ENCODE peak calls at places on chromosomes 4 and X, in six cellular contexts. One of them, this sample, is unnamed.

GRCh38 chr4:173288296-173288695 is 45.9 kb downstream of the HMGB2 start:
- DNase-seq in A549: peak; percentile 5
- DNase-seq in CD8-positive, alpha-beta T cell: peak; percentile 76
- DNase-seq in cardiac fibroblast: peak; percentile 85
- DNase-seq in fibroblast of villous mesenchyme: peak; percentile 75
- DNase-seq in WERI-Rb-1: peak; percentile 80
- DNase-seq in this sample: peak; percentile 72

GRCh38 chrX:114905251-114905650 is 112.2 kb downstream of the IL13RA2 start:
- DNase-seq in WERI-Rb-1: no peak
- DNase-seq in A549: no peak
- DNase-seq in CD8-positive, alpha-beta T cell: no peak
- DNase-seq in cardiac fibroblast: peak; percentile 3
- DNase-seq in fibroblast of villous mesenchyme: no peak
- DNase-seq in this sample: no peak

GRCh38 chr4:102076622-102077021 is 268.7 kb downstream of the SLC39A8 start:
- DNase-seq in A549: no peak
- DNase-seq in fibroblast of villous mesenchyme: peak; percentile 0
- DNase-seq in WERI-Rb-1: no peak
- DNase-seq in cardiac fibroblast: no peak
- DNase-seq in CD8-positive, alpha-beta T cell: no peak
- DNase-seq in this sample: no peak

GRCh38 chr4:24999392-25000104 is 31.2 kb downstream of the LGI2 start:
- DNase-seq in cardiac fibroblast: no peak
- DNase-seq in WERI-Rb-1: no peak
- DNase-seq in A549: no peak
- DNase-seq in fibroblast of villous mesenchyme: peak; percentile 26
- DNase-seq in CD8-positive, alpha-beta T cell: no peak
- DNase-seq in this sample: no peak

GRCh38 chr4:140252144-140252741 is 98.3 kb upstream of the MAML3 start:
- DNase-seq in fibroblast of villous mesenchyme: no peak
- DNase-seq in CD8-positive, alpha-beta T cell: peak; percentile 10
- DNase-seq in WERI-Rb-1: peak; percentile 93
- DNase-seq in A549: peak; percentile 21
- DNase-seq in cardiac fibroblast: no peak
- DNase-seq in this sample: no peak

GRCh38 chrX:110965409-110965808 is 130.6 kb upstream of the PAK3 start:
- DNase-seq in fibroblast of villous mesenchyme: peak; percentile 23
- DNase-seq in WERI-Rb-1: no peak
- DNase-seq in CD8-positive, alpha-beta T cell: no peak
- DNase-seq in A549: no peak
- DNase-seq in cardiac fibroblast: no peak
- DNase-seq in this sample: peak; percentile 38

GRCh38 chr4:70734168-70734954 is 12.6 kb downstream of the RUFY3 start:
- DNase-seq in CD8-positive, alpha-beta T cell: peak; percentile 19
- DNase-seq in cardiac fibroblast: peak; percentile 62
- DNase-seq in WERI-Rb-1: no peak
- DNase-seq in fibroblast of villous mesenchyme: peak; percentile 69
- DNase-seq in A549: no peak
- DNase-seq in this sample: peak; percentile 55

GRCh38 chr4:48247878-48248558 is 21.6 kb downstream of the TEC start:
- DNase-seq in cardiac fibroblast: no peak
- DNase-seq in A549: no peak
- DNase-seq in CD8-positive, alpha-beta T cell: no peak
- DNase-seq in WERI-Rb-1: no peak
- DNase-seq in fibroblast of villous mesenchyme: no peak
- DNase-seq in this sample: no peak

GRCh38 chr4:72326692-72327632 is 242.1 kb downstream of the ADAMTS3 start:
- DNase-seq in cardiac fibroblast: peak; percentile 64
- DNase-seq in fibroblast of villous mesenchyme: peak; percentile 36
- DNase-seq in A549: peak; percentile 2
- DNase-seq in CD8-positive, alpha-beta T cell: no peak
- DNase-seq in WERI-Rb-1: peak; percentile 10
- DNase-seq in this sample: peak; percentile 57

GRCh38 chr4:83212041-83212851 is 72.4 kb downstream of the COQ2 start:
- DNase-seq in fibroblast of villous mesenchyme: no peak
- DNase-seq in WERI-Rb-1: no peak
- DNase-seq in CD8-positive, alpha-beta T cell: peak; percentile 58
- DNase-seq in cardiac fibroblast: no peak
- DNase-seq in A549: no peak
- DNase-seq in this sample: no peak

GRCh38 chr4:185165605-185166063 is 22.6 kb downstream of the SLC25A4 start:
- DNase-seq in cardiac fibroblast: peak; percentile 40
- DNase-seq in fibroblast of villous mesenchyme: peak; percentile 95
- DNase-seq in CD8-positive, alpha-beta T cell: peak; percentile 7
- DNase-seq in WERI-Rb-1: no peak
- DNase-seq in A549: no peak
- DNase-seq in this sample: peak; percentile 88

GRCh38 chr4:22190855-22191254 is 242.3 kb upstream of the KCNIP4 start:
- DNase-seq in fibroblast of villous mesenchyme: peak; percentile 15
- DNase-seq in A549: no peak
- DNase-seq in WERI-Rb-1: no peak
- DNase-seq in cardiac fibroblast: peak; percentile 67
- DNase-seq in CD8-positive, alpha-beta T cell: no peak
- DNase-seq in this sample: peak; percentile 93

GRCh38 chrX:46228389-46228788 is 316.8 kb downstream of the ZNF674 start:
- DNase-seq in CD8-positive, alpha-beta T cell: no peak
- DNase-seq in fibroblast of villous mesenchyme: no peak
- DNase-seq in cardiac fibroblast: no peak
- DNase-seq in A549: no peak
- DNase-seq in WERI-Rb-1: no peak
- DNase-seq in this sample: no peak

GRCh38 chr4:123361195-123361861 is 35.3 kb upstream of the SPRY1 start:
- DNase-seq in fibroblast of villous mesenchyme: peak; percentile 89
- DNase-seq in WERI-Rb-1: no peak
- DNase-seq in cardiac fibroblast: peak; percentile 93
- DNase-seq in A549: no peak
- DNase-seq in CD8-positive, alpha-beta T cell: no peak
- DNase-seq in this sample: peak; percentile 94

GRCh38 chr4:87851955-87852354 is 19.2 kb downstream of the MEPE start:
- DNase-seq in cardiac fibroblast: no peak
- DNase-seq in fibroblast of villous mesenchyme: no peak
- DNase-seq in A549: no peak
- DNase-seq in WERI-Rb-1: no peak
- DNase-seq in CD8-positive, alpha-beta T cell: no peak
- DNase-seq in this sample: no peak

GRCh38 chrX:153829549-153829798 is 870 bp downstream of the PDZD4 start:
- DNase-seq in CD8-positive, alpha-beta T cell: no peak
- DNase-seq in cardiac fibroblast: no peak
- DNase-seq in fibroblast of villous mesenchyme: no peak
- DNase-seq in WERI-Rb-1: no peak
- DNase-seq in A549: no peak
- DNase-seq in this sample: no peak

GRCh38 chr4:24646777-24647460 is 62.6 kb upstream of the DHX15 start:
- DNase-seq in CD8-positive, alpha-beta T cell: no peak
- DNase-seq in A549: no peak
- DNase-seq in cardiac fibroblast: peak; percentile 46
- DNase-seq in fibroblast of villous mesenchyme: no peak
- DNase-seq in WERI-Rb-1: no peak
- DNase-seq in this sample: peak; percentile 10

GRCh38 chrX:130075768-130076167 is 34.5 kb downstream of the ELF4 start:
- DNase-seq in A549: no peak
- DNase-seq in cardiac fibroblast: no peak
- DNase-seq in WERI-Rb-1: no peak
- DNase-seq in CD8-positive, alpha-beta T cell: no peak
- DNase-seq in fibroblast of villous mesenchyme: no peak
- DNase-seq in this sample: no peak

GRCh38 chr4:7187297-7187592 is 5.1 kb upstream of the SORCS2 start:
- DNase-seq in WERI-Rb-1: peak; percentile 56
- DNase-seq in CD8-positive, alpha-beta T cell: no peak
- DNase-seq in A549: no peak
- DNase-seq in fibroblast of villous mesenchyme: no peak
- DNase-seq in cardiac fibroblast: no peak
- DNase-seq in this sample: no peak

GRCh38 chrX:20461576-20461975 is 194.9 kb upstream of the RPS6KA3 start:
- DNase-seq in CD8-positive, alpha-beta T cell: no peak
- DNase-seq in WERI-Rb-1: no peak
- DNase-seq in A549: no peak
- DNase-seq in fibroblast of villous mesenchyme: no peak
- DNase-seq in cardiac fibroblast: peak; percentile 22
- DNase-seq in this sample: peak; percentile 71

DNA sequence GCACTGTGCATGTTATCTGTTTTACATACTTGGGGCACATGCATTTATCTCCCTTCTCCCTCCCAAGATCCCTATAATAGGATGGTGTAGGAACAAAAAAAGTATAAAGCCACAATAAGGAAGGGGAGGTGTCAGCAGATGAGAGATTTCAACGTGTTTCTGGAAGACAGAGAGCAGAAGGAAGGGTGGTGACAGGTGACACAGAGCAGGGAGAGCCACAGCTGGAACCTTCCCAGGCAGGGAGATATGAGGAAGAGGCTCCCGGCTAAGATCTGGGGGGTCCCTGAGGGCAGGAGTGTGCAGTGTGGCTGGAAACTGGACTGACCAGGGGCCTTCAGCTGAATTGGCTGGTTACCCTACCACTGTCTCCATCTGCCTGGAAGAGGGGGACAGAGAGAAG is 107.4 kb downstream of the BCOR start:
- DNase-seq in fibroblast of villous mesenchyme: no peak
- DNase-seq in WERI-Rb-1: no peak
- DNase-seq in A549: no peak
- DNase-seq in CD8-positive, alpha-beta T cell: no peak
- DNase-seq in cardiac fibroblast: no peak
- DNase-seq in this sample: no peak
- H3K4me3 ChIP-seq in fibroblast of villous mesenchyme: no peak overlapping the region
- H3K4me3 ChIP-seq in WERI-Rb-1: no peak overlapping the region
- H3K4me3 ChIP-seq in A549: no peak overlapping the region
- H3K4me3 ChIP-seq in CD8-positive, alpha-beta T cell: no peak overlapping the region
- H3K4me3 ChIP-seq in cardiac fibroblast: no peak overlapping the region
- H3K4me3 ChIP-seq in this sample: no peak overlapping the region

DNA sequence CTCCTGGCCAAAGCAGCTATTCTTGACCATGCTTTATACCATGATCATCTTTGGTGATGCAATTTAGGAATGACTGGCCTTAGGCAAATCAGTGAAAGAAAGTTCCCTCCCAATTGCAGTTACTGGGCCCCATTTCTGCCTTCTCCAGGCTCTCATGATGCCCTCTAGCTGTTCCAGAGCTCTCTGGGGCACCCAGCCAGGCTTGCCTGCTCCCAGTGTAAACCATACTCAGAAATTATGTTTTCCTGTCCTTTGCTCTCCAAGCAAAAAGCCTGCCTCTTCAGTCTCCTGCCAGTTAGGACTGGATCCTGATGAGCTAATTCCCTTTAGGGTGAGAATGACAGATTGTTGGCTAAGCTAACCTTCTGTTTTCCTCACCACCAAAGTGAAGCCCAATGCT is 85.3 kb upstream of the RBPJ start:
- DNase-seq in A549: no peak
- DNase-seq in CD8-positive, alpha-beta T cell: no peak
- DNase-seq in WERI-Rb-1: peak; percentile 58
- DNase-seq in fibroblast of villous mesenchyme: peak; percentile 62
- DNase-seq in cardiac fibroblast: peak; percentile 69
- DNase-seq in this sample: peak; percentile 80
- TF ChIP-seq CTCF in A549: no peak
- TF ChIP-seq CTCF in CD8-positive, alpha-beta T cell: no peak
- TF ChIP-seq CTCF in WERI-Rb-1: peak; percentile 5
- TF ChIP-seq CTCF in fibroblast of villous mesenchyme: no peak
- TF ChIP-seq CTCF in cardiac fibroblast: no peak
- TF ChIP-seq CTCF in this sample: peak; percentile 20

DNA sequence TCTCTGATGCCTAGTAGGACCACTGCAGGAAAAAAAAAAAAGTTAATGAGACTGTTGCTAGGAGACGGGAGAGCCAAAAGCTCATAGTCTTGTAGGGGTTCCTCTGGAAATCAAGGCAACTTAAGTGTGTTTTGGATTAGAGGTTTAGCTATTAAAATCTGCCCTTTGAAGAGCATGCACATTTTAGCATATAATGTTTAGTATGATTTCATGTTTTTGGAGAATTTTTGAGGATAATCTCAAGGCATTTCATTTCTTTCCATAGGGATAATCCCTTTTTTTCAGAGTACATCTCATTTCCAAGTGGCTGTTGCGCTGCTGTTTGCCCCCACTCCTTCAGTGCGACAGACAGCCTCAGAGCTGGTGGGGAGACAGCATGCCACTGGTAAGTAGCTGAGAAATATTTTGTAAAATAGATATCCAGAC is at the start of gene LINC00632:
- DNase-seq in fibroblast of villous mesenchyme: no peak
- DNase-seq in WERI-Rb-1: no peak
- DNase-seq in cardiac fibroblast: no peak
- DNase-seq in A549: no peak
- DNase-seq in CD8-positive, alpha-beta T cell: no peak
- DNase-seq in this sample: no peak
- H3K4me3 ChIP-seq in fibroblast of villous mesenchyme: no peak within 1 kb of the TSS
- H3K4me3 ChIP-seq in WERI-Rb-1: no peak within 1 kb of the TSS
- H3K4me3 ChIP-seq in cardiac fibroblast: no peak within 1 kb of the TSS
- H3K4me3 ChIP-seq in A549: no peak within 1 kb of the TSS
- H3K4me3 ChIP-seq in CD8-positive, alpha-beta T cell: no peak within 1 kb of the TSS
- H3K4me3 ChIP-seq in this sample: no peak within 1 kb of the TSS

GRCh38 chrX:1045680-1046314 is 166.7 kb downstream of the CRLF2 start:
- DNase-seq in CD8-positive, alpha-beta T cell: no peak
- DNase-seq in A549: no peak
- DNase-seq in fibroblast of villous mesenchyme: no peak
- DNase-seq in cardiac fibroblast: no peak
- DNase-seq in WERI-Rb-1: no peak
- DNase-seq in this sample: no peak
- TF ChIP-seq CTCF in CD8-positive, alpha-beta T cell: no peak
- TF ChIP-seq CTCF in A549: no peak
- TF ChIP-seq CTCF in fibroblast of villous mesenchyme: no peak
- TF ChIP-seq CTCF in cardiac fibroblast: no peak
- TF ChIP-seq CTCF in WERI-Rb-1: no peak
- TF ChIP-seq CTCF in this sample: no peak

DNA sequence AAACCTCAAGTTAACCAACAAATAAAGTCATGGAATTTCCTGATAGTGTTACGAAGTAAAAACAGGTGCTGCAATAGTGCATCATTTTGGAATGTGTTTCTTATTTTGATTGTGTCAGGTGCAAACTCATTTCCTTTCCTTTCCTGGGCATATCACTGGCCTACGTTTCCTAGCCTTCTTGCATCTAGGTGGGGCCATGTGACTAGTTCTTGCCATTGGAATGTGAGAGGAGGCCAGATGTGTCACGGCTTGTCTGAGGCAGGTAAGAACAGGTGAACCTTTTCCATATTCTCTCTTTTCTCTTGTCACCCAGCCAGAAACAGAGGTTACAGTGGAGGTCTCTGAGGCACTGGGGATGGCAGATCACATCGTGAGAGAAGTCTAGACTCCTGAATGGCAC is 868.0 kb downstream of the RPA4 start:
- DNase-seq in A549: no peak
- DNase-seq in WERI-Rb-1: no peak
- DNase-seq in CD8-positive, alpha-beta T cell: no peak
- DNase-seq in fibroblast of villous mesenchyme: no peak
- DNase-seq in cardiac fibroblast: no peak
- DNase-seq in this sample: no peak
- H3K4me3 ChIP-seq in A549: no peak overlapping the region
- H3K4me3 ChIP-seq in WERI-Rb-1: no peak overlapping the region
- H3K4me3 ChIP-seq in CD8-positive, alpha-beta T cell: no peak overlapping the region
- H3K4me3 ChIP-seq in fibroblast of villous mesenchyme: no peak overlapping the region
- H3K4me3 ChIP-seq in cardiac fibroblast: no peak overlapping the region
- H3K4me3 ChIP-seq in this sample: no peak overlapping the region

DNA sequence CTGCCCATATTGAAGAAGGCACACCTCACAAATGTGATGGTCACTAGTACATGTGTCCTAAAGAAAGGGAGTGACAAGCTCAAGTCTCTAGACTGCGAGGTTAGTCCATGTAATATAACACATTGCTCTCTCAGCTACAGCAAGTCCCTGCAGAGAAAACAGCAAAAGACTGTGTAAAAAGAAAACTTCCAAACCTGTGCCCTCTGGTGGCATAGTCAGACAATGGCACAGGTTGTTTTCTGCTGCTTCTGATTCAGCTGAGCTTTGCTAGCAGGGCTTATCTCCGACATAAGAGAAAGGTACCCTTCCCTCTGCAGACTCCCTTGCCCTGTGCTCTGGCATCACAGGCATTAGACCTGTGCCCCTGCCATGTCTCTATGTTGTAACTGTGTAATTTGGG is 1.4 kb upstream of the SERPINA7 start:
- DNase-seq in WERI-Rb-1: no peak
- DNase-seq in fibroblast of villous mesenchyme: no peak
- DNase-seq in CD8-positive, alpha-beta T cell: no peak
- DNase-seq in A549: no peak
- DNase-seq in cardiac fibroblast: peak; percentile 2
- DNase-seq in this sample: peak; percentile 1
- TF ChIP-seq CTCF in WERI-Rb-1: peak; percentile 42
- TF ChIP-seq CTCF in fibroblast of villous mesenchyme: peak; percentile 24
- TF ChIP-seq CTCF in CD8-positive, alpha-beta T cell: no peak
- TF ChIP-seq CTCF in A549: peak; percentile 15
- TF ChIP-seq CTCF in cardiac fibroblast: no peak
- TF ChIP-seq CTCF in this sample: peak; percentile 29

This sample was measured in fibroblast of mammary gland.